ENCODE peak calls at places on chromosomes 13 and 19, in four cellular contexts. One of them, this sample, is unnamed.

GRCh38 chr19:33447336-33448158 is 74.0 kb downstream of the CEBPG start:
- DNase-seq in right lobe of liver: peak
- DNase-seq in activated CD4-positive, alpha-beta T cell treated with anti-CD3 and anti-CD28 coated beads, Interleukin-2, amount 10 ng/mL, durations not matched to agents 7 days and 5 days: no peak
- DNase-seq in activated B cell treated with CpG ODN at 0.5 μM for 24 hours: no peak
- DNase-seq in this sample: no peak

GRCh38 chr13:108496364-108497215 is 132.8 kb upstream of the MYO16 start:
- DNase-seq in right lobe of liver: no peak
- DNase-seq in activated CD4-positive, alpha-beta T cell treated with anti-CD3 and anti-CD28 coated beads, Interleukin-2, amount 10 ng/mL, durations not matched to agents 7 days and 5 days: no peak
- DNase-seq in activated B cell treated with CpG ODN at 0.5 μM for 24 hours: no peak
- DNase-seq in this sample: no peak

GRCh38 chr19:14059652-14060155 is 2.2 kb downstream of the PALM3 start:
- DNase-seq in right lobe of liver: peak
- DNase-seq in activated CD4-positive, alpha-beta T cell treated with anti-CD3 and anti-CD28 coated beads, Interleukin-2, amount 10 ng/mL, durations not matched to agents 7 days and 5 days: no peak
- DNase-seq in activated B cell treated with CpG ODN at 0.5 μM for 24 hours: no peak
- DNase-seq in this sample: no peak

GRCh38 chr19:44401108-44401786 is at the start of gene ZNF285:
- DNase-seq in right lobe of liver: peak
- DNase-seq in activated CD4-positive, alpha-beta T cell treated with anti-CD3 and anti-CD28 coated beads, Interleukin-2, amount 10 ng/mL, durations not matched to agents 7 days and 5 days: peak
- DNase-seq in activated B cell treated with CpG ODN at 0.5 μM for 24 hours: peak
- DNase-seq in this sample: peak

GRCh38 chr13:33859691-33860303 is 41.8 kb downstream of the RFC3 start:
- DNase-seq in right lobe of liver: no peak
- DNase-seq in activated CD4-positive, alpha-beta T cell treated with anti-CD3 and anti-CD28 coated beads, Interleukin-2, amount 10 ng/mL, durations not matched to agents 7 days and 5 days: no peak
- DNase-seq in activated B cell treated with CpG ODN at 0.5 μM for 24 hours: no peak
- DNase-seq in this sample: no peak

GRCh38 chr13:109465151-109465550 is 321.2 kb downstream of the IRS2 start:
- DNase-seq in right lobe of liver: no peak
- DNase-seq in activated CD4-positive, alpha-beta T cell treated with anti-CD3 and anti-CD28 coated beads, Interleukin-2, amount 10 ng/mL, durations not matched to agents 7 days and 5 days: no peak
- DNase-seq in activated B cell treated with CpG ODN at 0.5 μM for 24 hours: no peak
- DNase-seq in this sample: no peak

GRCh38 chr19:50303558-50303957 is 25.6 kb downstream of the KCNC3 start:
- DNase-seq in right lobe of liver: no peak
- DNase-seq in activated CD4-positive, alpha-beta T cell treated with anti-CD3 and anti-CD28 coated beads, Interleukin-2, amount 10 ng/mL, durations not matched to agents 7 days and 5 days: no peak
- DNase-seq in activated B cell treated with CpG ODN at 0.5 μM for 24 hours: no peak
- DNase-seq in this sample: no peak

GRCh38 chr19:17659996-17660395 is 28.2 kb downstream of the UNC13A start:
- DNase-seq in right lobe of liver: no peak
- DNase-seq in activated CD4-positive, alpha-beta T cell treated with anti-CD3 and anti-CD28 coated beads, Interleukin-2, amount 10 ng/mL, durations not matched to agents 7 days and 5 days: no peak
- DNase-seq in activated B cell treated with CpG ODN at 0.5 μM for 24 hours: no peak
- DNase-seq in this sample: no peak

GRCh38 chr13:101917475-101917810 is 465.0 kb downstream of the ITGBL1 start:
- DNase-seq in right lobe of liver: no peak
- DNase-seq in activated CD4-positive, alpha-beta T cell treated with anti-CD3 and anti-CD28 coated beads, Interleukin-2, amount 10 ng/mL, durations not matched to agents 7 days and 5 days: no peak
- DNase-seq in activated B cell treated with CpG ODN at 0.5 μM for 24 hours: no peak
- DNase-seq in this sample: no peak

GRCh38 chr19:8161135-8161646 is 11.8 kb upstream of the FBN3 start:
- DNase-seq in right lobe of liver: no peak
- DNase-seq in activated CD4-positive, alpha-beta T cell treated with anti-CD3 and anti-CD28 coated beads, Interleukin-2, amount 10 ng/mL, durations not matched to agents 7 days and 5 days: peak
- DNase-seq in activated B cell treated with CpG ODN at 0.5 μM for 24 hours: no peak
- DNase-seq in this sample: no peak

GRCh38 chr13:109198585-109198984 is 569.2 kb downstream of the MYO16 start:
- DNase-seq in right lobe of liver: no peak
- DNase-seq in activated CD4-positive, alpha-beta T cell treated with anti-CD3 and anti-CD28 coated beads, Interleukin-2, amount 10 ng/mL, durations not matched to agents 7 days and 5 days: no peak
- DNase-seq in activated B cell treated with CpG ODN at 0.5 μM for 24 hours: no peak
- DNase-seq in this sample: no peak

This sample was measured in T-helper 9 cell.